ENCODE peak calls at places on chromosomes 13 and 19, in eight cellular contexts. One of them, this sample, is unnamed.
A peak's percentile ranks its signal among the peaks of the same experiment; 100 is the strongest.

GRCh38 chr19:34734601-34735103 is 609 bp downstream of the ZNF181 start:
- DNase-seq in stimulated activated CD4-positive, alpha-beta T cell treated with anti-CD3 and anti-CD28 coated beads, Interleukin-2, amount 100 ng/mL, for 48 hours: no peak
- DNase-seq in adrenal gland: no peak
- DNase-seq in fibroblast of the aortic adventitia: no peak
- DNase-seq in CD8-positive, alpha-beta memory T cell: no peak
- DNase-seq in nephron progenitor cell: no peak
- DNase-seq in AG09319: no peak
- DNase-seq in psoas muscle: no peak
- DNase-seq in this sample: no peak

GRCh38 chr13:21675095-21676007 is 4.5 kb downstream of the FGF9 start:
- DNase-seq in stimulated activated CD4-positive, alpha-beta T cell treated with anti-CD3 and anti-CD28 coated beads, Interleukin-2, amount 100 ng/mL, for 48 hours: no peak
- DNase-seq in adrenal gland: peak; percentile 63
- DNase-seq in fibroblast of the aortic adventitia: no peak
- DNase-seq in CD8-positive, alpha-beta memory T cell: peak; percentile 19
- DNase-seq in nephron progenitor cell: peak; percentile 55
- DNase-seq in AG09319: no peak
- DNase-seq in psoas muscle: peak; percentile 43
- DNase-seq in this sample: peak; percentile 78

GRCh38 chr19:8423821-8424223 is 10.7 kb downstream of the MARCHF2 start:
- DNase-seq in stimulated activated CD4-positive, alpha-beta T cell treated with anti-CD3 and anti-CD28 coated beads, Interleukin-2, amount 100 ng/mL, for 48 hours: no peak
- DNase-seq in adrenal gland: peak; percentile 97
- DNase-seq in fibroblast of the aortic adventitia: peak; percentile 99
- DNase-seq in CD8-positive, alpha-beta memory T cell: no peak
- DNase-seq in nephron progenitor cell: peak; percentile 62
- DNase-seq in AG09319: peak; percentile 94
- DNase-seq in psoas muscle: peak; percentile 91
- DNase-seq in this sample: peak; percentile 98

GRCh38 chr13:100176781-100177389 is 88.0 kb downstream of the PCCA start:
- DNase-seq in stimulated activated CD4-positive, alpha-beta T cell treated with anti-CD3 and anti-CD28 coated beads, Interleukin-2, amount 100 ng/mL, for 48 hours: no peak
- DNase-seq in adrenal gland: no peak
- DNase-seq in fibroblast of the aortic adventitia: peak; percentile 50
- DNase-seq in CD8-positive, alpha-beta memory T cell: no peak
- DNase-seq in nephron progenitor cell: no peak
- DNase-seq in AG09319: no peak
- DNase-seq in psoas muscle: no peak
- DNase-seq in this sample: no peak

GRCh38 chr19:49875801-49876421 is 1.2 kb downstream of the AKT1S1 start:
- DNase-seq in stimulated activated CD4-positive, alpha-beta T cell treated with anti-CD3 and anti-CD28 coated beads, Interleukin-2, amount 100 ng/mL, for 48 hours: no peak
- DNase-seq in adrenal gland: peak; percentile 66
- DNase-seq in fibroblast of the aortic adventitia: peak; percentile 49
- DNase-seq in CD8-positive, alpha-beta memory T cell: peak; percentile 24
- DNase-seq in nephron progenitor cell: peak; percentile 75
- DNase-seq in AG09319: no peak
- DNase-seq in psoas muscle: peak; percentile 64
- DNase-seq in this sample: peak; percentile 72

GRCh38 chr13:90686438-90686837 is 661.0 kb upstream of the MIR17HG start:
- DNase-seq in stimulated activated CD4-positive, alpha-beta T cell treated with anti-CD3 and anti-CD28 coated beads, Interleukin-2, amount 100 ng/mL, for 48 hours: no peak
- DNase-seq in adrenal gland: no peak
- DNase-seq in fibroblast of the aortic adventitia: peak; percentile 79
- DNase-seq in CD8-positive, alpha-beta memory T cell: no peak
- DNase-seq in nephron progenitor cell: no peak
- DNase-seq in AG09319: no peak
- DNase-seq in psoas muscle: no peak
- DNase-seq in this sample: no peak

GRCh38 chr13:74825170-74825948 is 656.6 kb downstream of the TBC1D4 start:
- DNase-seq in stimulated activated CD4-positive, alpha-beta T cell treated with anti-CD3 and anti-CD28 coated beads, Interleukin-2, amount 100 ng/mL, for 48 hours: no peak
- DNase-seq in adrenal gland: no peak
- DNase-seq in fibroblast of the aortic adventitia: peak; percentile 72
- DNase-seq in CD8-positive, alpha-beta memory T cell: no peak
- DNase-seq in nephron progenitor cell: no peak
- DNase-seq in AG09319: peak; percentile 48
- DNase-seq in psoas muscle: no peak
- DNase-seq in this sample: no peak

GRCh38 chr19:30861896-30862295 is 487.3 kb downstream of the TSHZ3 start:
- DNase-seq in stimulated activated CD4-positive, alpha-beta T cell treated with anti-CD3 and anti-CD28 coated beads, Interleukin-2, amount 100 ng/mL, for 48 hours: no peak
- DNase-seq in adrenal gland: no peak
- DNase-seq in fibroblast of the aortic adventitia: no peak
- DNase-seq in CD8-positive, alpha-beta memory T cell: no peak
- DNase-seq in nephron progenitor cell: no peak
- DNase-seq in AG09319: no peak
- DNase-seq in psoas muscle: no peak
- DNase-seq in this sample: no peak

GRCh38 chr19:41445575-41445974 is 2.6 kb downstream of the ERICH4 start:
- DNase-seq in stimulated activated CD4-positive, alpha-beta T cell treated with anti-CD3 and anti-CD28 coated beads, Interleukin-2, amount 100 ng/mL, for 48 hours: no peak
- DNase-seq in adrenal gland: no peak
- DNase-seq in fibroblast of the aortic adventitia: no peak
- DNase-seq in CD8-positive, alpha-beta memory T cell: no peak
- DNase-seq in nephron progenitor cell: no peak
- DNase-seq in AG09319: no peak
- DNase-seq in psoas muscle: no peak
- DNase-seq in this sample: no peak

GRCh38 chr19:10112037-10112751 is 701 bp downstream of the P2RY11 start:
- DNase-seq in stimulated activated CD4-positive, alpha-beta T cell treated with anti-CD3 and anti-CD28 coated beads, Interleukin-2, amount 100 ng/mL, for 48 hours: peak; percentile 59
- DNase-seq in adrenal gland: peak; percentile 39
- DNase-seq in fibroblast of the aortic adventitia: no peak
- DNase-seq in CD8-positive, alpha-beta memory T cell: peak; percentile 61
- DNase-seq in nephron progenitor cell: no peak
- DNase-seq in AG09319: no peak
- DNase-seq in psoas muscle: no peak
- DNase-seq in this sample: peak; percentile 32

GRCh38 chr19:58554494-58555368 is at the start of gene CHMP2A:
- DNase-seq in stimulated activated CD4-positive, alpha-beta T cell treated with anti-CD3 and anti-CD28 coated beads, Interleukin-2, amount 100 ng/mL, for 48 hours: peak; percentile 97
- DNase-seq in adrenal gland: peak; percentile 98
- DNase-seq in fibroblast of the aortic adventitia: peak; percentile 96
- DNase-seq in CD8-positive, alpha-beta memory T cell: peak; percentile 99
- DNase-seq in nephron progenitor cell: peak; percentile 99
- DNase-seq in AG09319: peak; percentile 92
- DNase-seq in psoas muscle: peak; percentile 99
- DNase-seq in this sample: peak; percentile 99

GRCh38 chr13:87810920-87811344 is 139.8 kb downstream of the SLITRK5 start:
- DNase-seq in stimulated activated CD4-positive, alpha-beta T cell treated with anti-CD3 and anti-CD28 coated beads, Interleukin-2, amount 100 ng/mL, for 48 hours: no peak
- DNase-seq in adrenal gland: no peak
- DNase-seq in fibroblast of the aortic adventitia: no peak
- DNase-seq in CD8-positive, alpha-beta memory T cell: no peak
- DNase-seq in nephron progenitor cell: no peak
- DNase-seq in AG09319: no peak
- DNase-seq in psoas muscle: no peak
- DNase-seq in this sample: no peak

GRCh38 chr13:102017248-102017647 is 384.6 kb downstream of the FGF14 start:
- DNase-seq in stimulated activated CD4-positive, alpha-beta T cell treated with anti-CD3 and anti-CD28 coated beads, Interleukin-2, amount 100 ng/mL, for 48 hours: no peak
- DNase-seq in adrenal gland: no peak
- DNase-seq in fibroblast of the aortic adventitia: no peak
- DNase-seq in CD8-positive, alpha-beta memory T cell: no peak
- DNase-seq in nephron progenitor cell: no peak
- DNase-seq in AG09319: no peak
- DNase-seq in psoas muscle: no peak
- DNase-seq in this sample: no peak

GRCh38 chr19:40601061-40601973 is at the start of gene LTBP4:
- DNase-seq in stimulated activated CD4-positive, alpha-beta T cell treated with anti-CD3 and anti-CD28 coated beads, Interleukin-2, amount 100 ng/mL, for 48 hours: no peak
- DNase-seq in adrenal gland: no peak
- DNase-seq in fibroblast of the aortic adventitia: no peak
- DNase-seq in CD8-positive, alpha-beta memory T cell: peak; percentile 19
- DNase-seq in nephron progenitor cell: peak; percentile 60
- DNase-seq in AG09319: no peak
- DNase-seq in psoas muscle: peak; percentile 62
- DNase-seq in this sample: peak; percentile 92

GRCh38 chr19:6551607-6552450 is 21.0 kb downstream of the TNFSF9 start:
- DNase-seq in stimulated activated CD4-positive, alpha-beta T cell treated with anti-CD3 and anti-CD28 coated beads, Interleukin-2, amount 100 ng/mL, for 48 hours: peak; percentile 38
- DNase-seq in adrenal gland: no peak
- DNase-seq in fibroblast of the aortic adventitia: peak; percentile 63
- DNase-seq in CD8-positive, alpha-beta memory T cell: peak; percentile 60
- DNase-seq in nephron progenitor cell: peak; percentile 56
- DNase-seq in AG09319: no peak
- DNase-seq in psoas muscle: no peak
- DNase-seq in this sample: peak; percentile 65

GRCh38 chr13:95020298-95020987 is 280.8 kb downstream of the ABCC4 start:
- DNase-seq in stimulated activated CD4-positive, alpha-beta T cell treated with anti-CD3 and anti-CD28 coated beads, Interleukin-2, amount 100 ng/mL, for 48 hours: no peak
- DNase-seq in adrenal gland: no peak
- DNase-seq in fibroblast of the aortic adventitia: peak; percentile 11
- DNase-seq in CD8-positive, alpha-beta memory T cell: no peak
- DNase-seq in nephron progenitor cell: no peak
- DNase-seq in AG09319: no peak
- DNase-seq in psoas muscle: no peak
- DNase-seq in this sample: no peak

GRCh38 chr13:40309881-40310280 is 356.6 kb downstream of the FOXO1 start:
- DNase-seq in stimulated activated CD4-positive, alpha-beta T cell treated with anti-CD3 and anti-CD28 coated beads, Interleukin-2, amount 100 ng/mL, for 48 hours: no peak
- DNase-seq in adrenal gland: no peak
- DNase-seq in fibroblast of the aortic adventitia: no peak
- DNase-seq in CD8-positive, alpha-beta memory T cell: no peak
- DNase-seq in nephron progenitor cell: no peak
- DNase-seq in AG09319: no peak
- DNase-seq in psoas muscle: no peak
- DNase-seq in this sample: no peak

GRCh38 chr13:36526897-36527296 is 94.6 kb downstream of the CCNA1 start:
- DNase-seq in stimulated activated CD4-positive, alpha-beta T cell treated with anti-CD3 and anti-CD28 coated beads, Interleukin-2, amount 100 ng/mL, for 48 hours: no peak
- DNase-seq in adrenal gland: no peak
- DNase-seq in fibroblast of the aortic adventitia: no peak
- DNase-seq in CD8-positive, alpha-beta memory T cell: no peak
- DNase-seq in nephron progenitor cell: no peak
- DNase-seq in AG09319: no peak
- DNase-seq in psoas muscle: no peak
- DNase-seq in this sample: no peak

GRCh38 chr13:38180100-38180499 is 169.6 kb upstream of the UFM1 start:
- DNase-seq in stimulated activated CD4-positive, alpha-beta T cell treated with anti-CD3 and anti-CD28 coated beads, Interleukin-2, amount 100 ng/mL, for 48 hours: no peak
- DNase-seq in adrenal gland: no peak
- DNase-seq in fibroblast of the aortic adventitia: peak; percentile 81
- DNase-seq in CD8-positive, alpha-beta memory T cell: no peak
- DNase-seq in nephron progenitor cell: no peak
- DNase-seq in AG09319: no peak
- DNase-seq in psoas muscle: no peak
- DNase-seq in this sample: no peak

GRCh38 chr19:29708553-29709439 is 6.3 kb downstream of the C19orf12 start:
- DNase-seq in stimulated activated CD4-positive, alpha-beta T cell treated with anti-CD3 and anti-CD28 coated beads, Interleukin-2, amount 100 ng/mL, for 48 hours: no peak
- DNase-seq in adrenal gland: peak; percentile 63
- DNase-seq in fibroblast of the aortic adventitia: peak; percentile 33
- DNase-seq in CD8-positive, alpha-beta memory T cell: no peak
- DNase-seq in nephron progenitor cell: no peak
- DNase-seq in AG09319: no peak
- DNase-seq in psoas muscle: peak; percentile 45
- DNase-seq in this sample: peak; percentile 74

GRCh38 chr19:33400856-33401682 is 27.6 kb downstream of the CEBPG start:
- DNase-seq in stimulated activated CD4-positive, alpha-beta T cell treated with anti-CD3 and anti-CD28 coated beads, Interleukin-2, amount 100 ng/mL, for 48 hours: no peak
- DNase-seq in adrenal gland: peak; percentile 12
- DNase-seq in fibroblast of the aortic adventitia: no peak
- DNase-seq in CD8-positive, alpha-beta memory T cell: no peak
- DNase-seq in nephron progenitor cell: no peak
- DNase-seq in AG09319: no peak
- DNase-seq in psoas muscle: no peak
- DNase-seq in this sample: peak; percentile 59

GRCh38 chr19:24029941-24030636 is 56.9 kb upstream of the ZNF254 start:
- DNase-seq in stimulated activated CD4-positive, alpha-beta T cell treated with anti-CD3 and anti-CD28 coated beads, Interleukin-2, amount 100 ng/mL, for 48 hours: no peak
- DNase-seq in adrenal gland: no peak
- DNase-seq in fibroblast of the aortic adventitia: no peak
- DNase-seq in CD8-positive, alpha-beta memory T cell: no peak
- DNase-seq in nephron progenitor cell: no peak
- DNase-seq in AG09319: no peak
- DNase-seq in psoas muscle: no peak
- DNase-seq in this sample: no peak

GRCh38 chr19:49020342-49020741 is 3.5 kb upstream of the LHB start:
- DNase-seq in stimulated activated CD4-positive, alpha-beta T cell treated with anti-CD3 and anti-CD28 coated beads, Interleukin-2, amount 100 ng/mL, for 48 hours: no peak
- DNase-seq in adrenal gland: no peak
- DNase-seq in fibroblast of the aortic adventitia: no peak
- DNase-seq in CD8-positive, alpha-beta memory T cell: no peak
- DNase-seq in nephron progenitor cell: no peak
- DNase-seq in AG09319: no peak
- DNase-seq in psoas muscle: no peak
- DNase-seq in this sample: no peak

GRCh38 chr13:26021516-26021915 is 30.3 kb downstream of the SHISA2 start:
- DNase-seq in stimulated activated CD4-positive, alpha-beta T cell treated with anti-CD3 and anti-CD28 coated beads, Interleukin-2, amount 100 ng/mL, for 48 hours: no peak
- DNase-seq in adrenal gland: no peak
- DNase-seq in fibroblast of the aortic adventitia: no peak
- DNase-seq in CD8-positive, alpha-beta memory T cell: no peak
- DNase-seq in nephron progenitor cell: no peak
- DNase-seq in AG09319: no peak
- DNase-seq in psoas muscle: no peak
- DNase-seq in this sample: no peak

GRCh38 chr13:58051807-58052375 is 420.3 kb downstream of the PCDH17 start:
- DNase-seq in stimulated activated CD4-positive, alpha-beta T cell treated with anti-CD3 and anti-CD28 coated beads, Interleukin-2, amount 100 ng/mL, for 48 hours: no peak
- DNase-seq in adrenal gland: no peak
- DNase-seq in fibroblast of the aortic adventitia: no peak
- DNase-seq in CD8-positive, alpha-beta memory T cell: no peak
- DNase-seq in nephron progenitor cell: no peak
- DNase-seq in AG09319: no peak
- DNase-seq in psoas muscle: no peak
- DNase-seq in this sample: no peak

GRCh38 chr19:18364826-18365528 is 21.0 kb upstream of the GDF15 start:
- DNase-seq in stimulated activated CD4-positive, alpha-beta T cell treated with anti-CD3 and anti-CD28 coated beads, Interleukin-2, amount 100 ng/mL, for 48 hours: no peak
- DNase-seq in adrenal gland: peak; percentile 94
- DNase-seq in fibroblast of the aortic adventitia: peak; percentile 100
- DNase-seq in CD8-positive, alpha-beta memory T cell: no peak
- DNase-seq in nephron progenitor cell: no peak
- DNase-seq in AG09319: peak; percentile 97
- DNase-seq in psoas muscle: no peak
- DNase-seq in this sample: peak; percentile 47